ENCODE peak calls at places on chromosomes 11 and 22, in seven cellular contexts. One of them, this sample, is unnamed.

GRCh38 chr11:130513132-130513531 is 64.7 kb downstream of the ADAMTS15 start:
- DNase-seq in hepatocyte: no peak
- DNase-seq in progenitor cell of endocrine pancreas: no peak
- DNase-seq in fibroblast of mammary gland: peak; percentile 70
- DNase-seq in tibial nerve: no peak
- DNase-seq in natural killer cell: no peak
- DNase-seq in left ventricle myocardium inferior: peak; percentile 75
- DNase-seq in this sample: no peak

GRCh38 chr11:11391796-11392195 is 38.7 kb upstream of the CSNK2A3 start:
- DNase-seq in hepatocyte: no peak
- DNase-seq in progenitor cell of endocrine pancreas: no peak
- DNase-seq in fibroblast of mammary gland: peak; percentile 94
- DNase-seq in tibial nerve: no peak
- DNase-seq in natural killer cell: no peak
- DNase-seq in left ventricle myocardium inferior: no peak
- DNase-seq in this sample: no peak

GRCh38 chr11:122167100-122167499 is 51.1 kb upstream of the BLID start:
- DNase-seq in hepatocyte: no peak
- DNase-seq in progenitor cell of endocrine pancreas: no peak
- DNase-seq in fibroblast of mammary gland: peak; percentile 94
- DNase-seq in tibial nerve: no peak
- DNase-seq in natural killer cell: no peak
- DNase-seq in left ventricle myocardium inferior: no peak
- DNase-seq in this sample: no peak

GRCh38 chr11:96012086-96012824 is 88.3 kb upstream of the MTMR2 start:
- DNase-seq in hepatocyte: peak; percentile 87
- DNase-seq in progenitor cell of endocrine pancreas: no peak
- DNase-seq in fibroblast of mammary gland: peak; percentile 87
- DNase-seq in tibial nerve: peak; percentile 27
- DNase-seq in natural killer cell: no peak
- DNase-seq in left ventricle myocardium inferior: no peak
- DNase-seq in this sample: no peak

GRCh38 chr11:77403228-77403627 is 70.7 kb downstream of the PAK1 start:
- DNase-seq in hepatocyte: peak; percentile 16
- DNase-seq in progenitor cell of endocrine pancreas: no peak
- DNase-seq in fibroblast of mammary gland: peak; percentile 48
- DNase-seq in tibial nerve: no peak
- DNase-seq in natural killer cell: no peak
- DNase-seq in left ventricle myocardium inferior: no peak
- DNase-seq in this sample: no peak

GRCh38 chr11:71999813-72000590 is 1.3 kb downstream of the IL18BP start:
- DNase-seq in hepatocyte: no peak
- DNase-seq in progenitor cell of endocrine pancreas: no peak
- DNase-seq in fibroblast of mammary gland: no peak
- DNase-seq in tibial nerve: no peak
- DNase-seq in natural killer cell: no peak
- DNase-seq in left ventricle myocardium inferior: no peak
- DNase-seq in this sample: no peak

GRCh38 chr22:21876486-21877176 is 9.2 kb upstream of the MAPK1 start:
- DNase-seq in hepatocyte: no peak
- DNase-seq in progenitor cell of endocrine pancreas: no peak
- DNase-seq in fibroblast of mammary gland: peak; percentile 73
- DNase-seq in tibial nerve: no peak
- DNase-seq in natural killer cell: no peak
- DNase-seq in left ventricle myocardium inferior: no peak
- DNase-seq in this sample: no peak

GRCh38 chr11:10375280-10376048 is 70.6 kb downstream of the ADM start:
- DNase-seq in hepatocyte: no peak
- DNase-seq in progenitor cell of endocrine pancreas: no peak
- DNase-seq in fibroblast of mammary gland: peak; percentile 98
- DNase-seq in tibial nerve: no peak
- DNase-seq in natural killer cell: no peak
- DNase-seq in left ventricle myocardium inferior: no peak
- DNase-seq in this sample: no peak

GRCh38 chr11:63814383-63814736 is 1.1 kb downstream of the SPINDOC start:
- DNase-seq in hepatocyte: peak; percentile 18
- DNase-seq in progenitor cell of endocrine pancreas: no peak
- DNase-seq in fibroblast of mammary gland: no peak
- DNase-seq in tibial nerve: no peak
- DNase-seq in natural killer cell: no peak
- DNase-seq in left ventricle myocardium inferior: no peak
- DNase-seq in this sample: no peak

GRCh38 chr22:23913306-23913660 is 19.1 kb downstream of the MIF start:
- DNase-seq in hepatocyte: peak; percentile 11
- DNase-seq in progenitor cell of endocrine pancreas: no peak
- DNase-seq in fibroblast of mammary gland: no peak
- DNase-seq in tibial nerve: no peak
- DNase-seq in natural killer cell: no peak
- DNase-seq in left ventricle myocardium inferior: no peak
- DNase-seq in this sample: no peak

GRCh38 chr11:75389925-75390324 is 9.4 kb upstream of the RPS3 start:
- DNase-seq in hepatocyte: no peak
- DNase-seq in progenitor cell of endocrine pancreas: no peak
- DNase-seq in fibroblast of mammary gland: no peak
- DNase-seq in tibial nerve: no peak
- DNase-seq in natural killer cell: no peak
- DNase-seq in left ventricle myocardium inferior: no peak
- DNase-seq in this sample: no peak

GRCh38 chr11:121672630-121673487 is 220.1 kb upstream of the SORL1-AS1 start:
- DNase-seq in hepatocyte: peak; percentile 6
- DNase-seq in progenitor cell of endocrine pancreas: no peak
- DNase-seq in fibroblast of mammary gland: peak; percentile 41
- DNase-seq in tibial nerve: peak; percentile 4
- DNase-seq in natural killer cell: no peak
- DNase-seq in left ventricle myocardium inferior: peak; percentile 21
- DNase-seq in this sample: no peak

GRCh38 chr22:41524809-41525449 is 19.3 kb downstream of the POLR3H start:
- DNase-seq in hepatocyte: no peak
- DNase-seq in progenitor cell of endocrine pancreas: no peak
- DNase-seq in fibroblast of mammary gland: peak; percentile 59
- DNase-seq in tibial nerve: no peak
- DNase-seq in natural killer cell: no peak
- DNase-seq in left ventricle myocardium inferior: no peak
- DNase-seq in this sample: no peak

GRCh38 chr11:102730036-102730815 is 5.5 kb upstream of the MMP8 start:
- DNase-seq in hepatocyte: peak; percentile 12
- DNase-seq in progenitor cell of endocrine pancreas: no peak
- DNase-seq in fibroblast of mammary gland: peak; percentile 25
- DNase-seq in tibial nerve: no peak
- DNase-seq in natural killer cell: no peak
- DNase-seq in left ventricle myocardium inferior: no peak
- DNase-seq in this sample: no peak

GRCh38 chr22:37753746-37754145 is 54.0 kb upstream of the GCAT start:
- DNase-seq in hepatocyte: no peak
- DNase-seq in progenitor cell of endocrine pancreas: no peak
- DNase-seq in fibroblast of mammary gland: no peak
- DNase-seq in tibial nerve: no peak
- DNase-seq in natural killer cell: no peak
- DNase-seq in left ventricle myocardium inferior: peak; percentile 44
- DNase-seq in this sample: no peak

GRCh38 chr11:17343907-17344306 is 7.7 kb upstream of the NCR3LG1 start:
- DNase-seq in hepatocyte: peak; percentile 31
- DNase-seq in progenitor cell of endocrine pancreas: no peak
- DNase-seq in fibroblast of mammary gland: peak; percentile 89
- DNase-seq in tibial nerve: no peak
- DNase-seq in natural killer cell: no peak
- DNase-seq in left ventricle myocardium inferior: no peak
- DNase-seq in this sample: no peak

GRCh38 chr22:23306926-23307325 is 126.6 kb downstream of the BCR start:
- DNase-seq in hepatocyte: no peak
- DNase-seq in progenitor cell of endocrine pancreas: no peak
- DNase-seq in fibroblast of mammary gland: no peak
- DNase-seq in tibial nerve: no peak
- DNase-seq in natural killer cell: no peak
- DNase-seq in left ventricle myocardium inferior: no peak
- DNase-seq in this sample: peak; percentile 14

GRCh38 chr11:13042873-13043338 is 33.8 kb downstream of the RASSF10 start:
- DNase-seq in hepatocyte: peak; percentile 28
- DNase-seq in progenitor cell of endocrine pancreas: no peak
- DNase-seq in fibroblast of mammary gland: no peak
- DNase-seq in tibial nerve: no peak
- DNase-seq in natural killer cell: no peak
- DNase-seq in left ventricle myocardium inferior: no peak
- DNase-seq in this sample: no peak

GRCh38 chr11:83709434-83709833 is 423.3 kb upstream of the CCDC90B start:
- DNase-seq in hepatocyte: no peak
- DNase-seq in progenitor cell of endocrine pancreas: no peak
- DNase-seq in fibroblast of mammary gland: no peak
- DNase-seq in tibial nerve: no peak
- DNase-seq in natural killer cell: no peak
- DNase-seq in left ventricle myocardium inferior: no peak
- DNase-seq in this sample: no peak

GRCh38 chr11:5624489-5625278 is at the start of gene TRIM34:
- DNase-seq in hepatocyte: peak; percentile 76
- DNase-seq in progenitor cell of endocrine pancreas: no peak
- DNase-seq in fibroblast of mammary gland: peak; percentile 64
- DNase-seq in tibial nerve: peak; percentile 64
- DNase-seq in natural killer cell: peak; percentile 38
- DNase-seq in left ventricle myocardium inferior: no peak
- DNase-seq in this sample: peak; percentile 67

GRCh38 chr11:6333112-6333511 is 12.8 kb upstream of the CAVIN3 start:
- DNase-seq in hepatocyte: no peak
- DNase-seq in progenitor cell of endocrine pancreas: no peak
- DNase-seq in fibroblast of mammary gland: no peak
- DNase-seq in tibial nerve: no peak
- DNase-seq in natural killer cell: no peak
- DNase-seq in left ventricle myocardium inferior: no peak
- DNase-seq in this sample: no peak

GRCh38 chr11:64793271-64794160 is 9.5 kb downstream of the MAP4K2 start:
- DNase-seq in hepatocyte: no peak
- DNase-seq in progenitor cell of endocrine pancreas: no peak
- DNase-seq in fibroblast of mammary gland: no peak
- DNase-seq in tibial nerve: no peak
- DNase-seq in natural killer cell: no peak
- DNase-seq in left ventricle myocardium inferior: no peak
- DNase-seq in this sample: no peak

GRCh38 chr11:2142762-2143202 is 3.6 kb upstream of the IGF2 start:
- DNase-seq in hepatocyte: no peak
- DNase-seq in progenitor cell of endocrine pancreas: no peak
- DNase-seq in fibroblast of mammary gland: peak; percentile 42
- DNase-seq in tibial nerve: no peak
- DNase-seq in natural killer cell: no peak
- DNase-seq in left ventricle myocardium inferior: no peak
- DNase-seq in this sample: no peak
- TF ChIP-seq CTCF in hepatocyte: no peak
- TF ChIP-seq CTCF in progenitor cell of endocrine pancreas: no peak
- TF ChIP-seq CTCF in fibroblast of mammary gland: no peak
- TF ChIP-seq CTCF in tibial nerve: no peak
- TF ChIP-seq CTCF in natural killer cell: no peak
- TF ChIP-seq CTCF in left ventricle myocardium inferior: no peak
- TF ChIP-seq CTCF in this sample: no peak

GRCh38 chr11:61737636-61738386 is 14.6 kb upstream of the MYRF start:
- DNase-seq in hepatocyte: no peak
- DNase-seq in progenitor cell of endocrine pancreas: no peak
- DNase-seq in fibroblast of mammary gland: no peak
- DNase-seq in tibial nerve: no peak
- DNase-seq in natural killer cell: no peak
- DNase-seq in left ventricle myocardium inferior: no peak
- DNase-seq in this sample: no peak
- TF ChIP-seq CTCF in hepatocyte: no peak
- TF ChIP-seq CTCF in progenitor cell of endocrine pancreas: no peak
- TF ChIP-seq CTCF in fibroblast of mammary gland: no peak
- TF ChIP-seq CTCF in tibial nerve: no peak
- TF ChIP-seq CTCF in natural killer cell: no peak
- TF ChIP-seq CTCF in left ventricle myocardium inferior: no peak
- TF ChIP-seq CTCF in this sample: no peak

DNA sequence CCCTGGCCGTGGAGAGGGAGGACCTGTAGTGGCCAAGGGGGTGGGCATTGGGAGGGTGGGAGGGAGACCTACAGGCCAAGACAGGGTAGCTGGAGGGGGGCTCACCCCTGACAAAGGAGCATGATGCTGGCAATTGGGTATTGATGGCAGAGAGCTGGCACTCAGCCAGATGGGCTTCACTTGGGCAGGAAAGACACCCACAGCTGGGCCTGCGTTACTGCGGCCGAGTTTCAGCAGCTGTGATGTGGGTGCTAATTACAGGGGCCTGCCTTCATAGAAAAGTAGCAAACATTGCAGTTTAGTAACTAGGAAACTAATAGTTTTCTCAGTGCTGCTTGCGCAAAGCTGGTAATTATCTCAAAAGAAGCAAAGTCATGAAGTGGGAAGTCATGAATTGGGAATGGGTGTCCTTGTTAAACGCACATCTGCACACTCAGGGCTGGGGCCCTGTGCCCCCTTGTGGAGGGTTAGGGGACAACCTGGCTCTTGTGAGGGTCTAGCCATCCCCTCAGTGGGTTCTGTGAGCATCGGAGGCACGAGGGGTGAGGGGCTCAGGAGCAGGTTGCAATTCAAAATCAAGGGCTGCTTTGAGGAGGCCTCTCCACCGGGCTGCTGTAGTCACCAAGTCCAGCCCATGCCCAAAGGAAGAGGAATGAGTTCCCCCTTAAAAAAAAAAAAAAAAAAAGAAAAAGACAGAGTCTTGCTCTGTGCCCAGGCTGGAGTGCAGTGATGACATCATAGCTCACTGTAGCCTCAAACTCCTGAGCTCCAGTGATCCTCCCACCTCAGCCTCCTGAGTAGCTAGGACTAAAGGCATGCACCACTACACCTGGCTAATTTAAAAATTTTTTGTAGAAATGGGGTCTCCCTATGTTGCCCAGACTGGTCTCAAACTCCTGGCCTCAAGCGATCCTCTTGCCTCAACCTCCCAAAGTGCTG is 24.4 kb upstream of the TXNRD2 start:
- DNase-seq in hepatocyte: no peak
- DNase-seq in progenitor cell of endocrine pancreas: no peak
- DNase-seq in fibroblast of mammary gland: no peak
- DNase-seq in tibial nerve: no peak
- DNase-seq in natural killer cell: peak; percentile 39
- DNase-seq in left ventricle myocardium inferior: no peak
- DNase-seq in this sample: no peak
- TF ChIP-seq CTCF in hepatocyte: peak; percentile 9
- TF ChIP-seq CTCF in progenitor cell of endocrine pancreas: peak; percentile 63
- TF ChIP-seq CTCF in fibroblast of mammary gland: peak; percentile 42
- TF ChIP-seq CTCF in tibial nerve: no peak
- TF ChIP-seq CTCF in natural killer cell: peak; percentile 32
- TF ChIP-seq CTCF in left ventricle myocardium inferior: peak; percentile 29
- TF ChIP-seq CTCF in this sample: peak; percentile 18

GRCh38 chr11:119095066-119095880 is 6.4 kb downstream of the DPAGT1 start:
- DNase-seq in hepatocyte: peak; percentile 99
- DNase-seq in progenitor cell of endocrine pancreas: peak; percentile 98
- DNase-seq in fibroblast of mammary gland: peak; percentile 99
- DNase-seq in tibial nerve: peak; percentile 99
- DNase-seq in natural killer cell: peak; percentile 99
- DNase-seq in left ventricle myocardium inferior: peak; percentile 98
- DNase-seq in this sample: peak; percentile 99

GRCh38 chr11:119093951-119094815 is 7.5 kb downstream of the DPAGT1 start:
- DNase-seq in hepatocyte: peak; percentile 62
- DNase-seq in progenitor cell of endocrine pancreas: peak; percentile 33
- DNase-seq in fibroblast of mammary gland: peak; percentile 21
- DNase-seq in tibial nerve: no peak
- DNase-seq in natural killer cell: peak; percentile 63
- DNase-seq in left ventricle myocardium inferior: no peak
- DNase-seq in this sample: no peak

GRCh38 chr11:119092880-119093665 is 8.4 kb downstream of the HMBS start:
- DNase-seq in hepatocyte: no peak
- DNase-seq in progenitor cell of endocrine pancreas: no peak
- DNase-seq in fibroblast of mammary gland: peak; percentile 44
- DNase-seq in tibial nerve: no peak
- DNase-seq in natural killer cell: no peak
- DNase-seq in left ventricle myocardium inferior: no peak
- DNase-seq in this sample: no peak

GRCh38 chr11:119093666-119093950 is 8.0 kb downstream of the DPAGT1 start:
- DNase-seq in hepatocyte: no peak
- DNase-seq in progenitor cell of endocrine pancreas: no peak
- DNase-seq in fibroblast of mammary gland: no peak
- DNase-seq in tibial nerve: no peak
- DNase-seq in natural killer cell: no peak
- DNase-seq in left ventricle myocardium inferior: no peak
- DNase-seq in this sample: no peak

GRCh38 chr11:119094816-119095065 is 6.9 kb downstream of the DPAGT1 start:
- DNase-seq in hepatocyte: peak; percentile 93
- DNase-seq in progenitor cell of endocrine pancreas: no peak
- DNase-seq in fibroblast of mammary gland: peak; percentile 75
- DNase-seq in tibial nerve: peak; percentile 64
- DNase-seq in natural killer cell: peak; percentile 66
- DNase-seq in left ventricle myocardium inferior: peak; percentile 85
- DNase-seq in this sample: peak; percentile 81
- TF ChIP-seq CTCF in hepatocyte: peak; percentile 68
- TF ChIP-seq CTCF in progenitor cell of endocrine pancreas: peak; percentile 73
- TF ChIP-seq CTCF in fibroblast of mammary gland: peak; percentile 53
- TF ChIP-seq CTCF in tibial nerve: peak; percentile 84
- TF ChIP-seq CTCF in natural killer cell: peak; percentile 54
- TF ChIP-seq CTCF in left ventricle myocardium inferior: peak; percentile 84
- TF ChIP-seq CTCF in this sample: peak; percentile 74